ENCODE peak calls at places on chromosomes 16 and 17, in four cellular contexts. T, Z, D and X are unnamed samples.

GRCh38 chr16:53785044-53785443 is 81.1 kb downstream of the FTO start:
- DNase-seq in Z (no peak), T (no peak), D (no peak), X (no peak)

GRCh38 chr17:80449930-80450576 is 26.4 kb downstream of the NPTX1 start:
- DNase-seq in D (peak), Z (no peak), T (no peak), X (no peak)

GRCh38 chr17:40726919-40727318 is 23.4 kb upstream of the KRT24 start:
- DNase-seq in T (peak), D (no peak), Z (no peak), X (no peak)

GRCh38 chr16:88922114-88922825 is 54.7 kb downstream of the CBFA2T3 start:
- DNase-seq in T (no peak), D (no peak), Z (no peak), X (peak)

GRCh38 chr17:79500738-79501533 is 109.9 kb downstream of the RBFOX3 start:
- DNase-seq in D (no peak), T (no peak), Z (no peak), X (no peak)

GRCh38 chr17:3036800-3037199 is 26.6 kb downstream of the OR1D5 start:
- DNase-seq in Z (no peak), D (no peak), T (no peak), X (no peak)

GRCh38 chr16:84822990-84823389 is 3.2 kb downstream of the CRISPLD2 start:
- DNase-seq in Z (no peak), T (no peak), D (no peak), X (no peak)

GRCh38 chr17:8557176-8557806 is 73.2 kb downstream of the MYH10 start:
- DNase-seq in D (no peak), Z (no peak), T (no peak), X (no peak)

GRCh38 chr17:49889500-49889899 is 41.6 kb upstream of the TAC4 start:
- DNase-seq in D (no peak), T (no peak), Z (no peak), X (no peak)

GRCh38 chr17:71870546-71870862 is 250.3 kb upstream of the SOX9 start:
- DNase-seq in D (no peak), Z (no peak), T (no peak), X (no peak)

GRCh38 chr17:72392056-72393010 is 271.5 kb downstream of the SOX9 start:
- DNase-seq in Z (no peak), T (no peak), D (no peak), X (no peak)

GRCh38 chr16:53078765-53079484 is 24.1 kb downstream of the CHD9 start:
- DNase-seq in Z (no peak), D (no peak), T (no peak), X (no peak)

GRCh38 chr17:12122091-12122490 is 101.4 kb downstream of the MAP2K4 start:
- DNase-seq in Z (no peak), D (no peak), T (no peak), X (no peak)

GRCh38 chr16:84505249-84506156 is 1.0 kb upstream of the MEAK7 start:
- DNase-seq in T (no peak), Z (no peak), D (no peak), X (no peak)

GRCh38 chr16:51166116-51166515 is 15.0 kb upstream of the SALL1 start:
- DNase-seq in T (no peak), Z (no peak), D (no peak), X (no peak)

GRCh38 chr17:64775701-64776570 is 113.8 kb upstream of the SMURF2 start:
- DNase-seq in Z (no peak), D (no peak), T (no peak), X (peak)

GRCh38 chr16:20763461-20764232 is at the start of gene ACSM3:
- DNase-seq in T (peak), D (peak), Z (no peak), X (peak)

GRCh38 chr16:63880948-63881347 is 1240.9 kb downstream of the CDH11 start:
- DNase-seq in D (no peak), T (no peak), Z (no peak), X (no peak)

GRCh38 chr17:12257176-12257575 is 236.5 kb downstream of the MAP2K4 start:
- DNase-seq in D (no peak), T (no peak), Z (no peak), X (no peak)

GRCh38 chr17:81002409-81003361 is 11.0 kb downstream of the CHMP6 start:
- DNase-seq in D (no peak), Z (no peak), T (no peak), X (no peak)

GRCh38 chr17:13024526-13025263 is 6.9 kb upstream of the ELAC2 start:
- DNase-seq in Z (no peak), D (peak), T (peak), X (peak)